ENCODE peak calls at places on chromosomes 1 and 21, in five cellular contexts. L is A549; Z is HEK293T; G is activated CD4-positive, alpha-beta T cell treated with anti-CD3 and anti-CD28 coated beads for 48 hours; C is NCI-H460. R is an unnamed sample.

GRCh38 chr1:22830131-22830566 is 119.5 kb downstream of the EPHB2 start:
- DNase-seq in C (no peak), G (no peak), L (no peak), Z (no peak), R (no peak)

GRCh38 chr1:226209307-226210059 is 14.0 kb upstream of the MIXL1 start:
- DNase-seq in Z (no peak), G (no peak), C (no peak), L (no peak), R (no peak)

GRCh38 chr1:94068831-94069648 is 51.9 kb downstream of the ABCA4 start:
- DNase-seq in C (no peak), Z (peak; percentile 41), L (peak; percentile 73), G (no peak), R (no peak)

GRCh38 chr1:179337343-179337742 is 28.4 kb upstream of the AXDND1 start:
- DNase-seq in G (no peak), C (no peak), L (no peak), Z (no peak), R (no peak)

GRCh38 chr1:155297431-155297830 is 3.8 kb downstream of the PKLR start:
- DNase-seq in Z (no peak), L (no peak), G (no peak), C (no peak), R (no peak)

GRCh38 chr1:113542221-113542701 is 151.9 kb downstream of the MAGI3 start:
- DNase-seq in G (no peak), C (no peak), L (peak; percentile 24), Z (no peak), R (no peak)

GRCh38 chr1:233278621-233279020 is 16.9 kb downstream of the PCNX2 start:
- DNase-seq in C (no peak), G (no peak), Z (no peak), L (no peak), R (no peak)

GRCh38 chr1:57926025-57926552 is 502.2 kb upstream of the DAB1 start:
- DNase-seq in G (no peak), Z (no peak), C (no peak), L (no peak), R (no peak)

GRCh38 chr1:208159542-208160258 is 84.5 kb downstream of the PLXNA2 start:
- DNase-seq in L (no peak), Z (no peak), C (no peak), G (no peak), R (no peak)

GRCh38 chr21:16047857-16048256 is 318.1 kb downstream of the USP25 start:
- DNase-seq in Z (no peak), G (no peak), L (no peak), C (no peak), R (no peak)

GRCh38 chr1:53344921-53345838 is 17.3 kb upstream of the LRP8 start:
- DNase-seq in Z (no peak), L (no peak), G (no peak), C (no peak), R (no peak)

GRCh38 chr1:3892748-3893147 is 7.3 kb downstream of the C1orf174 start:
- DNase-seq in Z (no peak), G (no peak), C (no peak), L (no peak), R (peak; percentile 69)

GRCh38 chr1:22635436-22635835 is 992 bp upstream of the C1QA start:
- DNase-seq in G (no peak), L (no peak), C (no peak), Z (no peak), R (no peak)

GRCh38 chr1:79431341-79431740 is 424.8 kb upstream of the ADGRL4 start:
- DNase-seq in Z (no peak), G (no peak), C (no peak), L (no peak), R (no peak)

GRCh38 chr1:1268284-1268682 is 5.4 kb downstream of the UBE2J2 start:
- DNase-seq in L (no peak), C (no peak), G (no peak), Z (no peak), R (peak; percentile 30)

R was measured in Right ventricle myocardium inferior.